ENCODE peak calls at places on chromosome 16, in ten cellular contexts. T, F, P, E, D, O, V, Q, B and M are unnamed samples.

GRCh38 chr16:86951831-86952598 is 365.2 kb downstream of the C16orf95 start:
- DNase-seq in T (peak; percentile 27), O (no peak), V (peak; percentile 99), Q (no peak), B (no peak), E (no peak), D (no peak), F (peak; percentile 55), P (no peak), M (no peak)

GRCh38 chr16:67844441-67844840 is 2.3 kb upstream of the NUTF2 start:
- DNase-seq in P (no peak), D (no peak), V (peak; percentile 61), E (no peak), Q (no peak), F (no peak), T (no peak), O (no peak), B (no peak), M (no peak)

GRCh38 chr16:71954699-71955195 is 45.5 kb downstream of the PKD1L3 start:
- DNase-seq in O (no peak), E (no peak), P (no peak), F (no peak), D (no peak), B (no peak), Q (no peak), T (no peak), V (no peak), M (no peak)

GRCh38 chr16:20910781-20911321 is 10.3 kb downstream of the LYRM1 start:
- DNase-seq in V (peak; percentile 89), B (no peak), F (no peak), P (peak; percentile 8), Q (no peak), D (no peak), O (no peak), T (peak; percentile 95), E (no peak), M (no peak)

GRCh38 chr16:74813109-74813641 is 38.6 kb upstream of the FA2H start:
- DNase-seq in V (peak; percentile 70), B (peak; percentile 37), D (peak; percentile 90), Q (peak; percentile 72), E (peak; percentile 25), P (peak; percentile 47), O (peak; percentile 61), T (peak; percentile 4), F (peak; percentile 74), M (peak; percentile 88)

GRCh38 chr16:35562919-35563318 is 2103.5 kb downstream of the TP53TG3F start:
- DNase-seq in B (no peak), D (no peak), O (no peak), V (no peak), F (no peak), Q (no peak), T (no peak), E (no peak), P (no peak), M (no peak)

GRCh38 chr16:84988328-84989080 is 22.8 kb downstream of the ZDHHC7 start:
- DNase-seq in V (no peak), B (no peak), P (no peak), F (peak; percentile 43), O (no peak), Q (no peak), T (no peak), D (no peak), E (no peak), M (no peak)

GRCh38 chr16:9138021-9138680 is 46.7 kb downstream of the HAPSTR1 start:
- DNase-seq in Q (no peak), D (no peak), B (no peak), F (peak; percentile 40), V (no peak), P (no peak), E (no peak), O (no peak), T (no peak), M (no peak)

GRCh38 chr16:27690604-27691003 is 140.7 kb downstream of the KATNIP start:
- DNase-seq in V (peak; percentile 68), O (no peak), B (peak; percentile 74), E (no peak), Q (peak; percentile 3), F (no peak), D (peak; percentile 42), P (no peak), T (no peak), M (peak; percentile 49)

GRCh38 chr16:4624827-4625616 is 396 bp downstream of the MGRN1 start:
- DNase-seq in V (peak; percentile 77), T (no peak), E (peak; percentile 11), B (no peak), F (peak; percentile 80), O (peak; percentile 68), D (peak; percentile 32), Q (peak; percentile 70), P (peak; percentile 53), M (peak; percentile 89)

GRCh38 chr16:75279277-75279676 is 27.9 kb upstream of the BCAR1 start:
- DNase-seq in V (no peak), E (no peak), F (no peak), P (no peak), O (no peak), T (no peak), B (peak; percentile 91), Q (no peak), D (no peak), M (no peak)

GRCh38 chr16:72172105-72173034 is at the start of gene PMFBP1:
- DNase-seq in E (no peak), P (peak; percentile 49), Q (no peak), F (no peak), T (peak; percentile 81), D (no peak), V (peak; percentile 91), O (peak; percentile 39), B (peak; percentile 24), M (peak; percentile 70)